ENCODE peak calls at places on chromosomes 3 and 15, in seven cellular contexts. D is CD8-positive, alpha-beta T cell; B is A673; C is stimulated activated CD4-positive, alpha-beta T cell treated with anti-CD3 and anti-CD28 coated beads, Interleukin-2, amount 100 ng/mL, for 48 hours; O is HT1080; N is CD8-positive, alpha-beta memory T cell; Q is stimulated activated CD8-positive, alpha-beta memory T cell treated with anti-CD3 and anti-CD28 coated beads, Interleukin-7, amount 100 ng/mL, for 1 hour. G is an unnamed sample.
A peak's percentile ranks its signal among the peaks of the same experiment; 100 is the strongest.

GRCh38 chr3:155031191-155031590 is 48.9 kb upstream of the MME start:
- DNase-seq in D (no peak), Q (no peak), N (no peak), O (no peak), B (peak; percentile 6), C (no peak), G (no peak)

GRCh38 chr3:87128006-87128405 is 99.1 kb upstream of the CHMP2B start:
- DNase-seq in N (no peak), C (no peak), B (no peak), Q (no peak), O (no peak), D (no peak), G (no peak)

GRCh38 chr15:90868261-90868689 is at the start of gene FURIN:
- DNase-seq in C (no peak), Q (no peak), O (no peak), D (no peak), B (peak; percentile 38), N (no peak), G (no peak)

GRCh38 chr15:63939531-63940130 is 105.9 kb upstream of the HERC1 start:
- DNase-seq in Q (peak; percentile 2), B (no peak), D (no peak), N (no peak), C (no peak), O (peak; percentile 65), G (no peak)

GRCh38 chr15:89051875-89052274 is 36.4 kb upstream of the ABHD2 start:
- DNase-seq in O (no peak), N (no peak), D (no peak), C (no peak), B (peak; percentile 42), Q (no peak), G (no peak)

GRCh38 chr15:100348578-100348977 is 6.8 kb upstream of the ADAMTS17 start:
- DNase-seq in B (no peak), O (no peak), N (no peak), C (no peak), Q (no peak), D (no peak), G (no peak)

GRCh38 chr3:126119008-126119675 is 35.2 kb upstream of the SLC41A3 start:
- DNase-seq in D (no peak), O (no peak), N (no peak), C (no peak), Q (no peak), B (no peak), G (no peak)

GRCh38 chr3:196650740-196651311 is 11.3 kb downstream of the NRROS start:
- DNase-seq in B (peak; percentile 44), Q (no peak), O (peak; percentile 99), C (no peak), D (no peak), N (no peak), G (peak; percentile 61)

GRCh38 chr3:69671082-69671952 is 67.9 kb upstream of the MITF start:
- DNase-seq in N (no peak), D (no peak), C (peak; percentile 9), Q (no peak), O (peak; percentile 58), B (peak; percentile 15), G (peak; percentile 80)

GRCh38 chr3:13483988-13484695 is 4.0 kb downstream of the HDAC11 start:
- DNase-seq in Q (no peak), B (no peak), C (no peak), D (no peak), N (peak; percentile 31), O (no peak), G (no peak)

GRCh38 chr3:97510795-97511194 is 253.8 kb upstream of the ARL6 start:
- DNase-seq in D (no peak), N (no peak), C (no peak), O (peak; percentile 30), Q (no peak), B (no peak), G (no peak)

GRCh38 chr3:119589087-119589773 is 8.5 kb upstream of the PLA1A start:
- DNase-seq in D (no peak), C (no peak), B (no peak), N (no peak), O (no peak), Q (no peak), G (no peak)

GRCh38 chr3:195956577-195956976 is 48.2 kb upstream of the TNK2 start:
- DNase-seq in Q (no peak), N (no peak), D (no peak), O (no peak), C (no peak), B (no peak), G (no peak)

GRCh38 chr15:53974813-53975212 is 3.4 kb upstream of the UNC13C start:
- DNase-seq in Q (no peak), C (no peak), D (no peak), B (no peak), N (no peak), O (peak; percentile 33), G (peak; percentile 9)

GRCh38 chr3:17057316-17057715 is 172.6 kb downstream of the PLCL2 start:
- DNase-seq in D (no peak), O (no peak), Q (no peak), B (no peak), N (no peak), C (no peak), G (no peak)

GRCh38 chr3:150556792-150557191 is 10.2 kb downstream of the EIF2A start:
- DNase-seq in D (no peak), O (no peak), C (no peak), Q (no peak), B (no peak), N (no peak), G (no peak)

GRCh38 chr15:27844018-27844666 is 255.0 kb downstream of the OCA2 start:
- DNase-seq in O (peak; percentile 98), C (no peak), D (no peak), N (no peak), Q (no peak), B (no peak), G (peak; percentile 59)

GRCh38 chr15:36947035-36947719 is 153.2 kb downstream of the MEIS2 start:
- DNase-seq in B (no peak), O (no peak), N (no peak), D (no peak), Q (no peak), C (no peak), G (no peak)

GRCh38 chr15:51647128-51647562 is 24.6 kb upstream of the DMXL2 start:
- DNase-seq in B (peak; percentile 9), Q (no peak), O (peak; percentile 83), C (no peak), N (no peak), D (no peak), G (peak; percentile 53)

GRCh38 chr3:112134335-112135124 is 1.5 kb upstream of the GCSAM start:
- DNase-seq in N (no peak), O (no peak), D (no peak), Q (no peak), C (no peak), B (no peak), G (no peak)

GRCh38 chr3:111763968-111764367 is 95.1 kb upstream of the PHLDB2 start:
- DNase-seq in D (no peak), O (no peak), N (no peak), Q (no peak), B (no peak), C (no peak), G (no peak)

GRCh38 chr3:8599146-8599545 is 45.5 kb downstream of the SSUH2 start:
- DNase-seq in N (no peak), D (no peak), B (no peak), Q (no peak), O (no peak), C (no peak), G (no peak)